ENCODE peak calls at places on chromosomes 7 and 10, in ten cellular contexts. I is stimulated activated naive CD8-positive, alpha-beta T cell treated with anti-CD3 and anti-CD28 coated beads, Interleukin-15, amount 100 ng/mL, for 72 hours; N is psoas muscle; U is nucleus accumbens; J is stimulated activated CD8-positive, alpha-beta memory T cell treated with anti-CD3 and anti-CD28 coated beads, Interleukin-15, amount 100 ng/mL, for 1 hour; S is NCI-H2081; Y is kidney tubule cell; L is HTR-8/SVneo; H is natural killer cell treated with Interleukin-12 subunit alpha and Interleukin-12 subunit beta and Interleukin-15 and Interleukin-18, amount 100 ng/mL, for 72 hours; R is astrocyte of the spinal cord. B is an unnamed sample.

GRCh38 chr10:28186887-28187578 is 115.8 kb downstream of the MPP7 start:
- DNase-seq in I (no peak), N (no peak), U (no peak), J (no peak), S (no peak), Y (no peak), L (no peak), H (no peak), R (no peak), B (no peak)

GRCh38 chr7:155062431-155062830 is 7.7 kb upstream of the HTR5A start:
- DNase-seq in I (no peak), N (no peak), U (no peak), J (no peak), S (no peak), Y (no peak), L (no peak), H (no peak), R (no peak), B (no peak)

GRCh38 chr7:139855498-139856270 is 26.6 kb downstream of the TBXAS1 start:
- DNase-seq in I (peak; percentile 14), N (no peak), U (no peak), J (no peak), S (no peak), Y (no peak), L (no peak), H (peak; percentile 80), R (no peak), B (no peak)

GRCh38 chr7:26555971-26556830 is 264.5 kb downstream of the SNX10 start:
- DNase-seq in I (no peak), N (no peak), U (no peak), J (no peak), S (no peak), Y (peak; percentile 42), L (no peak), H (no peak), R (no peak), B (no peak)

GRCh38 chr7:50206521-50207250 is 97.8 kb upstream of the IKZF1 start:
- DNase-seq in I (peak; percentile 77), N (no peak), U (no peak), J (peak; percentile 51), S (no peak), Y (no peak), L (no peak), H (no peak), R (no peak), B (no peak)

GRCh38 chr7:117092801-117093200 is 139.5 kb downstream of the ST7 start:
- DNase-seq in I (no peak), N (no peak), U (no peak), J (no peak), S (no peak), Y (no peak), L (no peak), H (no peak), R (no peak), B (no peak)

GRCh38 chr7:22354462-22354861 is 2.5 kb downstream of the RAPGEF5 start:
- DNase-seq in I (no peak), N (no peak), U (no peak), J (no peak), S (no peak), Y (no peak), L (no peak), H (no peak), R (no peak), B (no peak)

GRCh38 chr7:84331665-84332064 is 137.1 kb upstream of the SEMA3A start:
- DNase-seq in I (no peak), N (no peak), U (no peak), J (no peak), S (no peak), Y (peak; percentile 65), L (no peak), H (no peak), R (peak; percentile 34), B (no peak)

GRCh38 chr10:98371421-98371820 is 43.6 kb downstream of the PYROXD2 start:
- DNase-seq in I (no peak), N (no peak), U (no peak), J (no peak), S (no peak), Y (no peak), L (no peak), H (no peak), R (no peak), B (no peak)

GRCh38 chr10:29345144-29345892 is 56.4 kb downstream of the LYZL1 start:
- DNase-seq in I (no peak), N (no peak), U (no peak), J (no peak), S (no peak), Y (no peak), L (no peak), H (no peak), R (no peak), B (no peak)

GRCh38 chr7:30159698-30160143 is 24.9 kb downstream of the MTURN start:
- DNase-seq in I (peak; percentile 19), N (no peak), U (no peak), J (no peak), S (no peak), Y (peak; percentile 70), L (no peak), H (no peak), R (peak; percentile 49), B (no peak)

GRCh38 chr7:10696064-10696463 is 277.6 kb upstream of the PHF14 start:
- DNase-seq in I (no peak), N (no peak), U (no peak), J (no peak), S (no peak), Y (no peak), L (no peak), H (no peak), R (no peak), B (no peak)

GRCh38 chr10:132496360-132497082 is 41.1 kb upstream of the INPP5A start:
- DNase-seq in I (no peak), N (peak; percentile 57), U (no peak), J (no peak), S (no peak), Y (no peak), L (no peak), H (no peak), R (no peak), B (no peak)

GRCh38 chr7:1526271-1526754 is 4.2 kb upstream of the MAFK start:
- DNase-seq in I (no peak), N (no peak), U (no peak), J (no peak), S (no peak), Y (no peak), L (no peak), H (no peak), R (no peak), B (no peak)

GRCh38 chr10:18308600-18308999 is 168.4 kb downstream of the CACNB2 start:
- DNase-seq in I (no peak), N (no peak), U (no peak), J (no peak), S (no peak), Y (no peak), L (no peak), H (no peak), R (no peak), B (no peak)

GRCh38 chr7:98038731-98039130 is 48.7 kb upstream of the OCM2 start:
- DNase-seq in I (no peak), N (no peak), U (peak; percentile 29), J (no peak), S (no peak), Y (no peak), L (no peak), H (no peak), R (no peak), B (no peak)

GRCh38 chr7:92297736-92298135 is 52.0 kb downstream of the ANKIB1 start:
- DNase-seq in I (no peak), N (no peak), U (no peak), J (no peak), S (no peak), Y (no peak), L (no peak), H (no peak), R (no peak), B (no peak)

GRCh38 chr7:134905375-134905774 is 80.9 kb upstream of the AGBL3 start:
- DNase-seq in I (no peak), N (peak; percentile 54), U (no peak), J (no peak), S (no peak), Y (peak; percentile 38), L (no peak), H (no peak), R (peak; percentile 91), B (no peak)

GRCh38 chr7:111750878-111751277 is 188.6 kb upstream of the IMMP2L start:
- DNase-seq in I (no peak), N (no peak), U (no peak), J (no peak), S (no peak), Y (no peak), L (no peak), H (no peak), R (no peak), B (no peak)

GRCh38 chr10:71569775-71570588 is 149.6 kb downstream of the C10orf105 start:
- DNase-seq in I (peak; percentile 71), N (peak; percentile 79), U (peak; percentile 41), J (peak; percentile 80), S (peak; percentile 32), Y (peak; percentile 53), L (peak; percentile 72), H (peak; percentile 84), R (peak; percentile 24), B (no peak)

GRCh38 chr10:57925045-57925444 is 342.6 kb downstream of the IPMK start:
- DNase-seq in I (no peak), N (no peak), U (no peak), J (no peak), S (no peak), Y (no peak), L (no peak), H (no peak), R (no peak), B (no peak)

GRCh38 chr10:116044722-116045374 is 228.2 kb downstream of the GFRA1 start:
- DNase-seq in I (no peak), N (peak; percentile 81), U (no peak), J (no peak), S (no peak), Y (peak; percentile 27), L (no peak), H (no peak), R (peak; percentile 33), B (no peak)

B was measured in COR-L47.